ENCODE peak calls at places on chromosomes 12 and 14, in five cellular contexts. Q is HepG2, Y is K562, O is GM12878, J is SK-N-SH. Z is an unnamed sample.

GRCh38 chr12:96208346-96208745 is 14.2 kb downstream of the ELK3 start:
- DNase-seq in Q (no peak), Y (no peak), O (no peak), J (no peak), Z (no peak)

GRCh38 chr14:103334644-103335603 is 887 bp downstream of the EIF5 start:
- DNase-seq in Q (peak; percentile 64), Y (peak; percentile 71), O (no peak), J (peak; percentile 82), Z (no peak)

GRCh38 chr12:127270193-127270592 is 996.8 kb upstream of the TMEM132C start:
- DNase-seq in Q (no peak), Y (no peak), O (no peak), J (no peak), Z (no peak)

GRCh38 chr12:99852666-99853065 is 132.1 kb downstream of the ANKS1B start:
- DNase-seq in Q (no peak), Y (no peak), O (no peak), J (no peak), Z (no peak)

GRCh38 chr12:52054838-52055741 is 3.8 kb downstream of the NR4A1 start:
- DNase-seq in Q (no peak), Y (no peak), O (no peak), J (no peak), Z (no peak)

GRCh38 chr14:90091393-90091792 is 29.6 kb downstream of the KCNK13 start:
- DNase-seq in Q (no peak), Y (no peak), O (no peak), J (peak; percentile 50), Z (no peak)

GRCh38 chr12:87975879-87976278 is 53.3 kb downstream of the C12orf50 start:
- DNase-seq in Q (no peak), Y (no peak), O (no peak), J (no peak), Z (no peak)

GRCh38 chr12:51914034-51914923 is 7.0 kb downstream of the ACVRL1 start:
- DNase-seq in Q (no peak), Y (no peak), O (no peak), J (peak; percentile 52), Z (no peak)

GRCh38 chr12:64739778-64740177 is 19.4 kb downstream of the GNS start:
- DNase-seq in Q (no peak), Y (no peak), O (no peak), J (no peak), Z (no peak)

GRCh38 chr14:77142289-77142814 is 761 bp upstream of the ZDHHC22 start:
- DNase-seq in Q (no peak), Y (no peak), O (no peak), J (no peak), Z (no peak)

GRCh38 chr12:120207227-120207626 is 6.3 kb upstream of the RPLP0 start:
- DNase-seq in Q (no peak), Y (no peak), O (no peak), J (no peak), Z (no peak)

GRCh38 chr12:95083938-95084337 is 10.5 kb upstream of the NR2C1 start:
- DNase-seq in Q (no peak), Y (no peak), O (no peak), J (no peak), Z (no peak)

GRCh38 chr12:120402217-120402616 is 33.3 kb upstream of the MSI1 start:
- DNase-seq in Q (no peak), Y (no peak), O (no peak), J (peak; percentile 39), Z (no peak)

GRCh38 chr12:49798248-49798647 is 30.0 kb downstream of the NCKAP5L start:
- DNase-seq in Q (no peak), Y (peak; percentile 6), O (no peak), J (no peak), Z (no peak)

GRCh38 chr14:59537476-59537875 is 39.1 kb downstream of the CCDC175 start:
- DNase-seq in Q (no peak), Y (no peak), O (no peak), J (no peak), Z (no peak)

GRCh38 chr12:2376855-2377657 is 324.3 kb downstream of the CACNA1C start:
- DNase-seq in Q (no peak), Y (no peak), O (no peak), J (no peak), Z (no peak)

GRCh38 chr12:10191865-10192264 is 13.0 kb downstream of the TMEM52B start:
- DNase-seq in Q (no peak), Y (no peak), O (no peak), J (no peak), Z (no peak)

DNA sequence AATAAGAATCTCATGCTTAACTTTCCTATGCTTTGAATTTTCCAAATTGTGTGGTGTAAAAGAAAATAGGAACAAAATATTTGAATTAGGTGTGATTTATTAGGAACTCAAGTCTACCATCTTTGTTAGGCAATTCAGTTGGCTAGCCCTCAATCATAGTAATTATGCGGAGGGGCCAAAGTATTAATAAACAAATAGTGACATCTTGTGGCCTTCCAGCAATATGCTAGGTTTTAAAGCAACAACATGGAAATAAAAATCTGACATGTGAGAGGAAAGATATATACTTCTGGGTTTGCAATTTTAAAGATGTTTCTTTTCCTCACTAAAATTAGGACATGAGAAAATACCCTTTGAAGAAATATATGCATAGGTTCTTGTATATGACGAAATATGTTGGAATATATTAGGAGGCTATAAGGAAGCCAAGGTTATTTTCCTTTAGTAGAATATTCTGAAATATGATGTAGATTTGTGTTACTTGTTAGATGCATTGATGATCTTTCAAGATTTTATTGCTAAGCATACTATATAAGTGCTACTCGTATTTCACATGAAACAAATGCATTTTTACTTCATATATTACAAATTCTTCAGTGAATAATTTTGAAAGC is 200.4 kb downstream of the PTPRO start:
- DNase-seq in Q (peak; percentile 38), Y (no peak), O (no peak), J (peak; percentile 43), Z (peak; percentile 36)
- TF ChIP-seq ZBTB33 in Q (no peak), Y (no peak), O (no peak), J (no peak), Z (no peak)

GRCh38 chr12:92242917-92243316 is 97.3 kb upstream of the BTG1 start:
- DNase-seq in Q (no peak), Y (no peak), O (no peak), J (no peak), Z (no peak)

GRCh38 chr12:92248977-92249376 is 103.3 kb upstream of the BTG1 start:
- DNase-seq in Q (no peak), Y (no peak), O (no peak), J (no peak), Z (no peak)

DNA sequence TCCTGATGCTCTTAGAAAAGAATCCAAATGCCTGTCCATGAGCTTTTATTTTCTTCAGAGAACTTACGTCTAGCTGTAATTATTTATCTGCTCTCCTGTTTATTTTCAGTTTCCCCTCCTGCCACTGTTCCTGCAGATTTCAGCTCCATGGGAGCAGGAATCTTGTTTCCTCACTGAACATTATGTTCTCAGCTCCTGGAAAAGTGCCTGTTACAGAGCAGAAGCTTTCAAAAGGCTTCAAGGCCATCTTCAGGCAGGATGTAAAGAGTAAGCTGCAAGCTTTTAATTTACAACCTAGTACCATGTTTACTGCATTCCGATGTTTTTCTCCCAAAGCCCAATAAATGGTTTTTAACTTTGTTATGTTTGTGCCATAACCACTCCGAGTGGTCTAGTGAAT is 98.4 kb upstream of the BTG1 start:
- DNase-seq in Q (no peak), Y (no peak), O (no peak), J (no peak), Z (no peak)
- TF ChIP-seq ZBTB33 in Q (no peak), Y (no peak), O (no peak), J (no peak), Z (no peak)

GRCh38 chr12:57490126-57490525 is 2.3 kb downstream of the MARS1 start:
- DNase-seq in Q (no peak), Y (no peak), O (no peak), J (no peak), Z (no peak)

GRCh38 chr12:57487055-57487596 is 742 bp upstream of the MARS1 start:
- DNase-seq in Q (no peak), Y (no peak), O (no peak), J (no peak), Z (no peak)

GRCh38 chr12:57487597-57488396 is at the start of gene MARS1:
- DNase-seq in Q (peak; percentile 96), Y (peak; percentile 80), O (peak; percentile 95), J (peak; percentile 92), Z (peak; percentile 94)

GRCh38 chr12:57489157-57489641 is 1.3 kb downstream of the MARS1 start:
- DNase-seq in Q (no peak), Y (no peak), O (no peak), J (no peak), Z (no peak)

GRCh38 chr12:57488397-57489156 is 709 bp downstream of the MARS1 start:
- DNase-seq in Q (no peak), Y (peak; percentile 34), O (no peak), J (peak; percentile 58), Z (no peak)
- TF ChIP-seq ZBTB33 in Q (no peak), Y (no peak), O (no peak), J (no peak), Z (no peak)

GRCh38 chr12:70560671-70561070 is 76.6 kb downstream of the PTPRB start:
- DNase-seq in Q (peak; percentile 24), Y (no peak), O (no peak), J (no peak), Z (peak; percentile 33)
- TF ChIP-seq ZBTB33 in Q (no peak), Y (no peak), O (no peak), J (no peak), Z (no peak)

GRCh38 chr12:65993173-65993572 is 137.4 kb downstream of the LLPH start:
- DNase-seq in Q (no peak), Y (no peak), O (no peak), J (no peak), Z (no peak)
- TF ChIP-seq ZBTB33 in Q (no peak), Y (no peak), O (no peak), J (no peak), Z (no peak)

GRCh38 chr14:55201219-55202096 is 10.1 kb upstream of the DLGAP5 start:
- DNase-seq in Q (peak; percentile 24), Y (no peak), O (no peak), J (no peak), Z (no peak)

GRCh38 chr14:55200646-55201045 is 9.3 kb upstream of the DLGAP5 start:
- DNase-seq in Q (no peak), Y (no peak), O (no peak), J (no peak), Z (no peak)

GRCh38 chr14:55207832-55208231 is 16.4 kb upstream of the DLGAP5 start:
- DNase-seq in Q (peak; percentile 6), Y (no peak), O (no peak), J (no peak), Z (no peak)

DNA sequence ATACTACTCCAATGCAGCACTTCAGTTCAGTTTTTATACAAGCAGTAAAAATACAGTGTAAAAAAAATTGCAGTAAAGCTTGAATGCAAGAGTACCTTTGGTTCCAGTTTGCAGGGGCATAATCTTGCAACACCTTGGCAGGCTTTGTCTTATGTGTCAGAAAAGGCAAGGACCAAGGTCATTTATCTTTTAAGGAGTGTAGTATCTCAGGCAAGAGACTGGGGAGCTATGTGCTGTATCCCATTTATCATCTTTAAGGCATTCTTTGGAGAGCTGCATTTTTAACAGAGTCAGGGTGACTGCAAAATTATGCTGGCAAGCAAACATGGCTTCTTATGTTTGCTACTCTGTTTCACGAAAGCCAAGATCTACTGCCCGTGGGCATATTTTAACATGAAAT is 14.8 kb upstream of the DLGAP5 start:
- DNase-seq in Q (no peak), Y (no peak), O (no peak), J (no peak), Z (no peak)
- TF ChIP-seq ZBTB33 in Q (no peak), Y (no peak), O (no peak), J (no peak), Z (no peak)